ENCODE peak calls at places on chromosome 14, in five cellular contexts. One of them, this sample, is unnamed.

GRCh38 chr14:20302042-20302761 is 3.5 kb downstream of the TTC5 start:
- DNase-seq in SW 1271: no peak
- DNase-seq in NCI-H1105 treated with DMSO at 0.1 percent for 48 hours: no peak
- DNase-seq in left ventricle myocardium inferior: no peak
- DNase-seq in fibroblast of lung: no peak
- DNase-seq in this sample: no peak

GRCh38 chr14:90578283-90578985 is 181.6 kb downstream of the CALM1 start:
- DNase-seq in SW 1271: no peak
- DNase-seq in NCI-H1105 treated with DMSO at 0.1 percent for 48 hours: no peak
- DNase-seq in left ventricle myocardium inferior: peak; percentile 78
- DNase-seq in fibroblast of lung: no peak
- DNase-seq in this sample: peak; percentile 53

GRCh38 chr14:100486025-100486828 is 101.0 kb downstream of the BEGAIN start:
- DNase-seq in SW 1271: no peak
- DNase-seq in NCI-H1105 treated with DMSO at 0.1 percent for 48 hours: peak; percentile 21
- DNase-seq in left ventricle myocardium inferior: peak; percentile 59
- DNase-seq in fibroblast of lung: peak; percentile 64
- DNase-seq in this sample: peak; percentile 79

GRCh38 chr14:92464156-92464555 is 49.4 kb upstream of the RIN3 start:
- DNase-seq in SW 1271: no peak
- DNase-seq in NCI-H1105 treated with DMSO at 0.1 percent for 48 hours: no peak
- DNase-seq in left ventricle myocardium inferior: no peak
- DNase-seq in fibroblast of lung: no peak
- DNase-seq in this sample: peak; percentile 15

GRCh38 chr14:70170976-70171375 is 17.8 kb downstream of the SLC8A3 start:
- DNase-seq in SW 1271: no peak
- DNase-seq in NCI-H1105 treated with DMSO at 0.1 percent for 48 hours: no peak
- DNase-seq in left ventricle myocardium inferior: no peak
- DNase-seq in fibroblast of lung: no peak
- DNase-seq in this sample: no peak

GRCh38 chr14:31026395-31027096 is 367 bp upstream of the STRN3 start:
- DNase-seq in SW 1271: peak; percentile 85
- DNase-seq in NCI-H1105 treated with DMSO at 0.1 percent for 48 hours: peak; percentile 94
- DNase-seq in left ventricle myocardium inferior: peak; percentile 96
- DNase-seq in fibroblast of lung: peak; percentile 97
- DNase-seq in this sample: peak; percentile 98

GRCh38 chr14:78188882-78189281 is 18.7 kb downstream of the NRXN3 start:
- DNase-seq in SW 1271: no peak
- DNase-seq in NCI-H1105 treated with DMSO at 0.1 percent for 48 hours: no peak
- DNase-seq in left ventricle myocardium inferior: no peak
- DNase-seq in fibroblast of lung: no peak
- DNase-seq in this sample: no peak

GRCh38 chr14:60655114-60655897 is 6.0 kb upstream of the SIX1 start:
- DNase-seq in SW 1271: no peak
- DNase-seq in NCI-H1105 treated with DMSO at 0.1 percent for 48 hours: no peak
- DNase-seq in left ventricle myocardium inferior: no peak
- DNase-seq in fibroblast of lung: no peak
- DNase-seq in this sample: no peak

GRCh38 chr14:61720302-61720677 is 25.0 kb downstream of the HIF1A start:
- DNase-seq in SW 1271: no peak
- DNase-seq in NCI-H1105 treated with DMSO at 0.1 percent for 48 hours: no peak
- DNase-seq in left ventricle myocardium inferior: no peak
- DNase-seq in fibroblast of lung: no peak
- DNase-seq in this sample: no peak

GRCh38 chr14:41785696-41786095 is 179.0 kb downstream of the LRFN5 start:
- DNase-seq in SW 1271: no peak
- DNase-seq in NCI-H1105 treated with DMSO at 0.1 percent for 48 hours: peak; percentile 62
- DNase-seq in left ventricle myocardium inferior: no peak
- DNase-seq in fibroblast of lung: no peak
- DNase-seq in this sample: no peak

GRCh38 chr14:100827751-100828447 is 2.0 kb downstream of the MEG3 start:
- DNase-seq in SW 1271: no peak
- DNase-seq in NCI-H1105 treated with DMSO at 0.1 percent for 48 hours: no peak
- DNase-seq in left ventricle myocardium inferior: no peak
- DNase-seq in fibroblast of lung: peak; percentile 77
- DNase-seq in this sample: no peak

GRCh38 chr14:58572092-58572853 is 65.5 kb upstream of the DACT1 start:
- DNase-seq in SW 1271: no peak
- DNase-seq in NCI-H1105 treated with DMSO at 0.1 percent for 48 hours: no peak
- DNase-seq in left ventricle myocardium inferior: no peak
- DNase-seq in fibroblast of lung: peak; percentile 21
- DNase-seq in this sample: no peak

GRCh38 chr14:95931384-95931783 is 54.8 kb downstream of the TUNAR start:
- DNase-seq in SW 1271: no peak
- DNase-seq in NCI-H1105 treated with DMSO at 0.1 percent for 48 hours: no peak
- DNase-seq in left ventricle myocardium inferior: no peak
- DNase-seq in fibroblast of lung: no peak
- DNase-seq in this sample: no peak

GRCh38 chr14:103206023-103206481 is 82.8 kb downstream of the TNFAIP2 start:
- DNase-seq in SW 1271: no peak
- DNase-seq in NCI-H1105 treated with DMSO at 0.1 percent for 48 hours: no peak
- DNase-seq in left ventricle myocardium inferior: no peak
- DNase-seq in fibroblast of lung: no peak
- DNase-seq in this sample: peak; percentile 65

GRCh38 chr14:50031534-50032313 is 84.6 kb downstream of the VCPKMT start:
- DNase-seq in SW 1271: no peak
- DNase-seq in NCI-H1105 treated with DMSO at 0.1 percent for 48 hours: no peak
- DNase-seq in left ventricle myocardium inferior: no peak
- DNase-seq in fibroblast of lung: no peak
- DNase-seq in this sample: no peak

GRCh38 chr14:99654235-99655000 is 9.5 kb downstream of the HHIPL1 start:
- DNase-seq in SW 1271: no peak
- DNase-seq in NCI-H1105 treated with DMSO at 0.1 percent for 48 hours: peak; percentile 26
- DNase-seq in left ventricle myocardium inferior: peak; percentile 39
- DNase-seq in fibroblast of lung: peak; percentile 79
- DNase-seq in this sample: peak; percentile 77

GRCh38 chr14:61489002-61489401 is 167.6 kb downstream of the PRKCH start:
- DNase-seq in SW 1271: no peak
- DNase-seq in NCI-H1105 treated with DMSO at 0.1 percent for 48 hours: no peak
- DNase-seq in left ventricle myocardium inferior: no peak
- DNase-seq in fibroblast of lung: peak; percentile 55
- DNase-seq in this sample: no peak

This sample was measured in aorta.